ENCODE peak calls at places on chromosomes 2 and 18, in seven cellular contexts. A is GM23248; I is GM12878; F is IMR-90; V is effector memory CD4-positive, alpha-beta T cell; Y is tibial artery; M is cardiac muscle cell. X is an unnamed sample.

GRCh38 chr18:60534539-60534938 is 162.0 kb upstream of the MC4R start:
- DNase-seq in I (no peak), A (peak; percentile 58), Y (no peak), M (no peak), F (peak; percentile 24), V (no peak), X (no peak)

GRCh38 chr2:190637903-190638618 is 10.8 kb upstream of the NAB1 start:
- DNase-seq in A (peak; percentile 18), V (no peak), I (no peak), M (no peak), Y (no peak), F (no peak), X (peak; percentile 58)

GRCh38 chr18:76208632-76209308 is 286.3 kb downstream of the ZNF516 start:
- DNase-seq in I (no peak), F (no peak), M (peak; percentile 5), Y (no peak), V (no peak), A (peak; percentile 14), X (peak; percentile 68)

GRCh38 chr2:154978244-154978643 is 279.7 kb downstream of the KCNJ3 start:
- DNase-seq in V (no peak), Y (no peak), I (no peak), A (no peak), M (no peak), F (no peak), X (no peak)

GRCh38 chr2:37425408-37425807 is 81.0 kb downstream of the QPCT start:
- DNase-seq in V (no peak), Y (no peak), F (no peak), I (no peak), M (no peak), A (no peak), X (no peak)

GRCh38 chr2:226813148-226813701 is 13.6 kb upstream of the IRS1 start:
- DNase-seq in M (no peak), F (no peak), A (peak; percentile 41), V (no peak), Y (no peak), I (no peak), X (peak; percentile 74)

GRCh38 chr2:173462908-173463840 is 108.5 kb downstream of the CDCA7 start:
- DNase-seq in F (no peak), A (no peak), V (no peak), I (no peak), Y (no peak), M (peak; percentile 12), X (peak; percentile 54)

GRCh38 chr18:69557246-69557781 is 156.6 kb downstream of the DOK6 start:
- DNase-seq in Y (no peak), M (no peak), F (no peak), A (no peak), V (no peak), I (no peak), X (peak; percentile 80)

GRCh38 chr18:27500531-27500930 is 315.4 kb upstream of the CHST9 start:
- DNase-seq in M (no peak), F (no peak), Y (no peak), V (no peak), I (no peak), A (no peak), X (no peak)

GRCh38 chr2:25280066-25280687 is 61.5 kb downstream of the DNMT3A start:
- DNase-seq in A (no peak), I (no peak), F (no peak), V (no peak), M (no peak), Y (no peak), X (no peak)

GRCh38 chr2:33136056-33136455 is 189.3 kb downstream of the LTBP1 start:
- DNase-seq in V (no peak), I (no peak), A (peak; percentile 43), F (peak; percentile 35), M (no peak), Y (peak; percentile 34), X (no peak)
- H3K4me3 ChIP-seq in V (no peak overlapping the region), I (no peak overlapping the region), A (peak overlapping the region; percentile 95), F (peak overlapping the region; percentile 74), M (no peak overlapping the region), Y (peak overlapping the region; percentile 56), X (no peak overlapping the region)

GRCh38 chr2:43266692-43267091 is 40.3 kb upstream of the ZFP36L2 start:
- DNase-seq in M (no peak), Y (peak; percentile 73), A (peak; percentile 15), I (no peak), V (no peak), F (peak; percentile 33), X (no peak)

GRCh38 chr2:43269706-43270105 is 43.3 kb upstream of the ZFP36L2 start:
- DNase-seq in V (no peak), A (peak; percentile 93), Y (peak; percentile 95), M (peak; percentile 49), I (no peak), F (peak; percentile 81), X (no peak)

GRCh38 chr2:43269074-43269572 is 42.7 kb upstream of the ZFP36L2 start:
- DNase-seq in V (no peak), M (peak; percentile 34), F (peak; percentile 99), I (no peak), A (peak; percentile 99), Y (peak; percentile 95), X (peak; percentile 59)

GRCh38 chr2:43267393-43267792 is 41.0 kb upstream of the ZFP36L2 start:
- DNase-seq in A (no peak), Y (no peak), M (no peak), F (no peak), V (no peak), I (no peak), X (no peak)

GRCh38 chr2:43268066-43268971 is 41.9 kb upstream of the ZFP36L2 start:
- DNase-seq in F (no peak), V (no peak), A (peak; percentile 39), M (no peak), I (no peak), Y (peak; percentile 33), X (no peak)
- H3K27ac ChIP-seq in F (peak overlapping the region; percentile 50), V (no peak overlapping the region), A (peak overlapping the region; percentile 93), M (no peak overlapping the region), I (no peak overlapping the region), Y (peak overlapping the region; percentile 86), X (no peak overlapping the region)

DNA sequence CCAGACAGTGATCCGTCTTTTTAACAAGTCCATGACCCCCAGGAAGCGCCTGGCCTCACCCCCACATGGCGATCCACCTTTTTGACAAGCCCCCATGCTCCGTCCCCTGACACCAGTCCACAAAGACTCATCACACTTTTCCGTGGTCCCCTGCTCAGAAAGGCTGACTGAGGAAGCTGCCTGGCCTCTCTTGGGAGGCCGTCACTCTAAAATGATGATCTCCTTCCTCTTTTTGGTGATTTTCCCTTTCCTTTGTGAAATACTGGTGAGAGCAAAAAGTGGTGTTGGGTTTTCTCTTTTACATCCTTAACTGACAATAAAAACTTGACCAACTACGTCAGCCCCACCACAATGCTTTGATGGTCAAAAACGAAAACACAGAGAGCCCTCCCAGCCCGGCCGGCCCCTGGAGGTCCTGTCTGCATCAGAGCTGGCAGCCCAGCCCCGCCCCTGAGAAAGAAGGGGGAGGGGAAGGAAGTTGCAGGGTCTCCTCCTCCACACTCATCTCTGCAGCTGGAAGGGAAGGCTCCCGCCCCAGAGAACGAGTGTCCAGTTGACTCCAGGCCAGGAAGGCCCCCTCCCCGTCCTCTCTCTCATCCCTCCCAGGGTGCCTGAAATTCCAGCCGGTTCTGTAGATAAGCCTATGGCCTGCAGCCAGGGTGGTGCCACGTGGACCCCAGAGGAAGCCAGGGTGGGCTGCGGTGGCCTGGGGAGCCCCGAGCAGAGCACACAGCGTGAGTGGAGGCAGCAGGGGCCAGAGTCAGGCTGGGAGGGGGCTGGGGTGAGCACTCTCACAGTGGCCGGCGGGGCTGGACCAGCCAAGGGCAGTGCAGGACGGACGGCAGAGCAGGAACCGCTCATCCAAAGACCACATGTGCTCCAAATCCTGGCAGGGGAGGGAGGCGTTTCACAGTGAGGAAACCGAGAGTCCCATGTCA is 19.9 kb downstream of the BIN1 start:
- DNase-seq in I (peak; percentile 81), M (peak; percentile 78), A (peak; percentile 50), F (peak; percentile 88), Y (peak; percentile 79), V (no peak), X (peak; percentile 82)
- H3K4me3 ChIP-seq in I (peak overlapping the region; percentile 23), M (no peak overlapping the region), A (no peak overlapping the region), F (peak overlapping the region; percentile 0), Y (peak overlapping the region; percentile 21), V (no peak overlapping the region), X (no peak overlapping the region)

DNA sequence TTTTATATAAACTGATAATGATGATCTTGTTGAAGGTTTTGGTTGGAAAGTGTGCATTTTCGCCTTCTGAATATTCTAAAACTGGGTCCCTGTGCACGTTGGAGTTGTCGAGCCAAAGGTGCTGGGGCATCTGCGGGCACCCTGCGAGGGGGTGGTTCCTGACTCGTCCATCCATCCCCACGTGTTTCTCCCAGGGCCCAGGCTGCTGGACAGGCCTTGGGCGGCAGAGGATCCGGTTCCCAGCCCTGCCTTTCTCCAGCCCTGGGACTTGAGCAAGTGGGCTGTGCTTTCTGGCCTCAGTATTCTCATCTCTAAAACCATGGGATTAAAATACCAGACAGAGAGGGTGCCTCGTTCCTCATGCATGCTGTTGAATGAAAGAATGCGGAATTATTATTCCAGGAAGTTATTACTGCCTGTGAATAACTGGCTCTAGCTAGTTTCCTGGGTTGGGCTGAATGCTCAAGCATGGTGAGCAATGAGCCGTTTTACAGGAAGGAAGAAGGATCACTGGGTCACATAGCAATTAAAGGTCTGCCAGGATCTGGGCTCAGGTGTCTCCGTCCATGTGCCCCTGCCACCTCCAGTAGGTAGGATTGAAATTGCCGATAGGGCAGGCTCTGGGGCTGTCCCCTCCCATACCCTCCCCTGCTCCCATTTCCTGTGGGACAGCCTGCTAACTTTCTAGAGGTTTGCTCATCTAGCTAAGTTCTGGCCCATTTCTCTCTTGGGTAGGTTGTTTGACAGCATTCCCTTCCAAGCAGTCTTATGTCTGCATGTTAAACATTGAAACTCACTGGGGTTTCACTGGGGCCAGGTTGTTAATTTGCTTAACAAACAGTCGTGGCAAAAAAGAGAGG is 77.2 kb upstream of the HS6ST1 start:
- DNase-seq in A (no peak), I (no peak), F (peak; percentile 10), Y (peak; percentile 14), V (no peak), M (no peak), X (peak; percentile 51)
- H3K27ac ChIP-seq in A (no peak overlapping the region), I (no peak overlapping the region), F (no peak overlapping the region), Y (no peak overlapping the region), V (no peak overlapping the region), M (no peak overlapping the region), X (peak overlapping the region; percentile 93)

DNA sequence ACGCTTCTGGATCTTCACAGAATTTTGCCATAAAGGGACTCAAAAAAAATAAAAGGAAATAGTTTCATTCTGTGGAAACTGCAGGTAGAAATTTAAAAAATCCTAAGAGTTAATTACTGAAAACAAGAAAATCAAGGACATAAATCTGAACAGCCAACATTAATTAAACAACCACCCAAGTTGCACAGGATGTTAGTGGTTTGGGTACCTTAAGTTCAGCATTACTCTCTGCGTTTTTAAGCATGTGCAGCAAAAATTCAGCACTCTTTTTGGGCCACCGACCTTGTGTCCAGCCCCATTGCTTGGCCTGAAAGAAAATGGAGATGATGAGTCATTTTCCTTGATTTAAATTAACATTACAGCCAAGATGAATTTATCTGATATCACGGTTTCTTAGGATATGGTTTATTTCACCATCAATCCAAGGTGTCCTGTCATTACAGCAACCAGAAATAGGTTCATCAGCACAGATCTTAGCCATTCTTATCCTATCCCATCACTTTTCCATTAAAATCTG is 3.3 kb upstream of the C18orf32 start:
- DNase-seq in A (peak; percentile 35), M (no peak), Y (no peak), V (no peak), F (no peak), I (no peak), X (no peak)
- H3K4me3 ChIP-seq in A (peak overlapping the region; percentile 100), M (no peak overlapping the region), Y (no peak overlapping the region), V (no peak overlapping the region), F (no peak overlapping the region), I (peak overlapping the region; percentile 93), X (peak overlapping the region; percentile 90)

X was measured in endodermal cell.